ENCODE peak calls at places on chromosomes 12 and 14, in four cellular contexts. W is naive thymus-derived CD8-positive, alpha-beta T cell; K is lower lobe of right lung; N is CD4-positive, alpha-beta memory T cell. Y is an unnamed sample.

GRCh38 chr12:116332705-116333380 is 55.4 kb upstream of the MED13L start:
- DNase-seq in W (no peak), N (no peak), K (no peak), Y (no peak)

GRCh38 chr12:72256725-72257124 is 15.4 kb upstream of the TRHDE start:
- DNase-seq in W (no peak), K (no peak), N (no peak), Y (no peak)

GRCh38 chr12:103282124-103282523 is 213.6 kb downstream of the C12orf42 start:
- DNase-seq in K (no peak), W (no peak), N (no peak), Y (no peak)

GRCh38 chr14:74501135-74501614 is 7.6 kb downstream of the ISCA2 start:
- DNase-seq in W (no peak), K (peak; percentile 83), N (no peak), Y (no peak)

GRCh38 chr12:47742253-47742825 is 16.3 kb downstream of the RAPGEF3 start:
- DNase-seq in K (peak; percentile 74), W (peak; percentile 63), N (peak; percentile 61), Y (no peak)

GRCh38 chr14:75619598-75619997 is 41.1 kb downstream of the ERG28 start:
- DNase-seq in N (no peak), K (no peak), W (no peak), Y (no peak)

GRCh38 chr12:54958048-54958658 is 26.4 kb downstream of the TESPA1 start:
- DNase-seq in W (peak; percentile 65), N (peak; percentile 56), K (no peak), Y (peak; percentile 66)

GRCh38 chr14:58864751-58865519 is 227.2 kb downstream of the DACT1 start:
- DNase-seq in K (no peak), W (no peak), N (no peak), Y (no peak)

GRCh38 chr12:131106542-131106941 is 152.8 kb downstream of the ADGRD1 start:
- DNase-seq in N (no peak), K (peak; percentile 19), W (no peak), Y (no peak)

GRCh38 chr14:96102071-96102856 is 63.1 kb downstream of the C14orf132 start:
- DNase-seq in W (no peak), N (no peak), K (no peak), Y (no peak)

GRCh38 chr12:67633708-67634107 is 14.8 kb upstream of the DYRK2 start:
- DNase-seq in W (peak; percentile 7), N (no peak), K (peak; percentile 63), Y (peak; percentile 17)

GRCh38 chr12:104628338-104629135 is 171.8 kb downstream of the CHST11 start:
- DNase-seq in K (no peak), N (no peak), W (no peak), Y (no peak)

GRCh38 chr12:91023326-91024004 is 18.7 kb upstream of the EPYC start:
- DNase-seq in N (no peak), K (no peak), W (no peak), Y (no peak)

GRCh38 chr12:112524676-112525425 is 106.1 kb downstream of the PTPN11 start:
- DNase-seq in N (no peak), W (no peak), K (no peak), Y (no peak)

GRCh38 chr14:64955297-64955696 is 12.8 kb upstream of the GPX2 start:
- DNase-seq in N (no peak), K (no peak), W (no peak), Y (no peak)

Y was measured in putamen.